ENCODE peak calls at places on chromosome 19, in four cellular contexts. A is H1, S is NT2/D1, L is HepG2. R is an unnamed sample.

GRCh38 chr19:29690842-29691241 is 24.2 kb downstream of the C19orf12 start:
- DNase-seq in A (peak; percentile 58), S (no peak), L (peak; percentile 67), R (peak; percentile 53)

GRCh38 chr19:3954107-3954506 is 16.8 kb downstream of the DAPK3 start:
- DNase-seq in A (no peak), S (no peak), L (no peak), R (no peak)

GRCh38 chr19:15124572-15125231 is 17.5 kb downstream of the SYDE1 start:
- DNase-seq in A (no peak), S (no peak), L (peak; percentile 50), R (no peak)

GRCh38 chr19:15161028-15161984 is 39.5 kb downstream of the NOTCH3 start:
- DNase-seq in A (no peak), S (no peak), L (peak; percentile 61), R (peak; percentile 65)

GRCh38 chr19:42280761-42281174 is 11.7 kb downstream of the CIC start:
- DNase-seq in A (no peak), S (no peak), L (no peak), R (no peak)

GRCh38 chr19:10230904-10231623 is at the start of gene S1PR2:
- DNase-seq in A (peak; percentile 87), S (no peak), L (peak; percentile 36), R (peak; percentile 80)

GRCh38 chr19:45568732-45569131 is 15.9 kb downstream of the OPA3 start:
- DNase-seq in A (no peak), S (no peak), L (no peak), R (no peak)

GRCh38 chr19:10602330-10603083 is 15.4 kb upstream of the AP1M2 start:
- DNase-seq in A (peak; percentile 89), S (peak; percentile 63), L (peak; percentile 31), R (peak; percentile 97)

GRCh38 chr19:4980087-4980486 is 11.2 kb downstream of the KDM4B start:
- DNase-seq in A (no peak), S (no peak), L (no peak), R (no peak)

GRCh38 chr19:22619371-22619770 is 14.8 kb upstream of the ZNF492 start:
- DNase-seq in A (no peak), S (no peak), L (no peak), R (no peak)

GRCh38 chr19:47421844-47422395 is 2.6 kb upstream of the MEIS3 start:
- DNase-seq in A (no peak), S (no peak), L (no peak), R (no peak)

GRCh38 chr19:41175825-41176734 is 16.9 kb upstream of the CYP2S1 start:
- DNase-seq in A (peak; percentile 78), S (peak; percentile 88), L (peak; percentile 96), R (no peak)

GRCh38 chr19:610071-610800 is 20.6 kb downstream of the HCN2 start:
- DNase-seq in A (no peak), S (no peak), L (no peak), R (no peak)

GRCh38 chr19:3538965-3539742 is at the start of gene TEKTIP1:
- DNase-seq in A (peak; percentile 66), S (no peak), L (no peak), R (no peak)

GRCh38 chr19:57748029-57748428 is 1.4 kb downstream of the ZNF776 start:
- DNase-seq in A (no peak), S (no peak), L (no peak), R (no peak)

GRCh38 chr19:48968179-48968661 is 3.1 kb downstream of the FTL start:
- DNase-seq in A (no peak), S (no peak), L (peak; percentile 39), R (no peak)

GRCh38 chr19:45753548-45753947 is 15.5 kb downstream of the SIX5 start:
- DNase-seq in A (peak; percentile 77), S (no peak), L (no peak), R (no peak)

GRCh38 chr19:47414469-47414868 is 4.9 kb downstream of the MEIS3 start:
- DNase-seq in A (peak; percentile 70), S (no peak), L (peak; percentile 57), R (peak; percentile 49)

GRCh38 chr19:6774821-6775707 is 2.6 kb downstream of the VAV1 start:
- DNase-seq in A (no peak), S (no peak), L (no peak), R (no peak)

GRCh38 chr19:48373567-48373966 is 9.4 kb downstream of the SYNGR4 start:
- DNase-seq in A (no peak), S (no peak), L (no peak), R (no peak)

DNA sequence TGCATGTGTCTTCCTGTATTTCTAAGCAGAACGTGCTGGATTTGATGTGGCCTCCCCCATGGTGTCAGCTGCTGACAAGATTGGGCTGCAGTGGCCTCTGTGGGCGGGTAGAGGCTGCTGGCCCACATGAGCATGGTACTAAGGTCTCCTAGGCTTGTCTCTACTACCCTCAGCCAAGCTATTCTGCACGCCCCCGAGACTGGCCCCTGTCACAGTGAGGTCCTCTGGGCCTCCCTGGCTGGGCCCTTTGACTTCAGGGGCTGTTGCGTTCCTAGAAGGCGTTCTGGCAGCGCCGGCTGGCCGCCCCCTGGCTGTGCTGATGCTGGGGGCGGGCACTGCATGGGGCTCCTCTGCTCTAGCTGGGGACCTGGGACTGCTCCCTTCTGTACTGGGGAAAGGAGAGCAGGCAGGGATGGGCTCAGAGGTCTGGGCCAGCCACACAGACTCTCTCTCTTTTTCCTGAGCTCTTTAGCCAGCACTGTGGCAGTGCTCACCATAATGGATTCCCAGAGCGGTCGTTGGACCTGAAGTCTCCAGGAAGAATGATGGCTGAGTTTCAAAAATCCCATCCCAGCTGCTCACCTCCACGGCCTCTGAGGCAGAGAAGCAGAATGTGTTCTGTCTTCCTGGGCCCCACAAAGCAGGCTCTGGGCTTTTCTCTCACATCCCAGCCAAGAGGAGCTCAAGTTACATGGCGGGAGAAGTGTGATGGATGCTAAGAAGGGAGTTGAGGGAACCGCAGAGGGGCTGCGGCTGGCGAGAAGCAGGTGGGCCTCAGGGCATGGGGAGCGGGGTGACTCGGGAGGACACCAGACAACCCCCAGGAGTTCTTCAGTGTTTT is 32.3 kb downstream of the TSSK6 start:
- DNase-seq in A (no peak), S (no peak), L (no peak), R (no peak)
- TF ChIP-seq SUZ12 in A (no peak), S (no peak), L (no peak), R (no peak)

DNA sequence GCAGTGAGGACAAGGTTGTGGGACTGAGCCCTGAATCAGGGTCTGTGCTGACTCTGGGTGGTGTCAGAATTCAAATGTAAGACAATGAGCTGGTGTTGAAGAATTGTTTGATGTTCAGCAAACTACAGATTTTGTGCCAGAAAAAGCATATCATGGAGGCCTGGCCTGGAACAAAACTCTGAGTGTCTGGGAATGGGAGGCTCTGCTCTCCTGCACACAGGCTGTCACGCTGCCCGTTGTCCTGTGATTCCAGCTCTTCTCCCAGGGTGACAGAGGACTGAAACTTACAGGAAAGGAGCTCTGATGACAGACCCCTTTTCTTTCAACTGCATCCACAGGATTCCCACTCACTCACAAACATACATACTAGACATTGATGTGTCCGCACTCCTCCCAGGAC is 120.1 kb downstream of the ZNF486 start:
- DNase-seq in A (no peak), S (no peak), L (no peak), R (no peak)
- TF ChIP-seq SUZ12 in A (no peak), S (no peak), L (no peak), R (no peak)

GRCh38 chr19:16337809-16338469 is 13.3 kb downstream of the KLF2 start:
- DNase-seq in A (no peak), S (no peak), L (no peak), R (no peak)

GRCh38 chr19:16336571-16336970 is 11.9 kb downstream of the KLF2 start:
- DNase-seq in A (no peak), S (no peak), L (no peak), R (no peak)

GRCh38 chr19:16334421-16334820 is 9.8 kb downstream of the KLF2 start:
- DNase-seq in A (no peak), S (no peak), L (no peak), R (no peak)

GRCh38 chr19:16332991-16333624 is 8.5 kb downstream of the KLF2 start:
- DNase-seq in A (no peak), S (no peak), L (no peak), R (no peak)

GRCh38 chr19:16335226-16335625 is 10.6 kb downstream of the KLF2 start:
- DNase-seq in A (no peak), S (no peak), L (no peak), R (no peak)
- TF ChIP-seq SUZ12 in A (no peak), S (no peak), L (no peak), R (no peak)

GRCh38 chr19:18203863-18204393 is at the start of gene RAB3A:
- DNase-seq in A (peak; percentile 97), S (peak; percentile 100), L (peak; percentile 99), R (peak; percentile 97)

GRCh38 chr19:18206018-18206417 is 2.2 kb upstream of the RAB3A start:
- DNase-seq in A (no peak), S (no peak), L (no peak), R (no peak)

GRCh38 chr19:18203408-18203862 is 407 bp downstream of the RAB3A start:
- DNase-seq in A (no peak), S (no peak), L (no peak), R (no peak)

GRCh38 chr19:18204394-18205179 is 745 bp upstream of the RAB3A start:
- DNase-seq in A (peak; percentile 85), S (peak; percentile 64), L (no peak), R (no peak)

DNA sequence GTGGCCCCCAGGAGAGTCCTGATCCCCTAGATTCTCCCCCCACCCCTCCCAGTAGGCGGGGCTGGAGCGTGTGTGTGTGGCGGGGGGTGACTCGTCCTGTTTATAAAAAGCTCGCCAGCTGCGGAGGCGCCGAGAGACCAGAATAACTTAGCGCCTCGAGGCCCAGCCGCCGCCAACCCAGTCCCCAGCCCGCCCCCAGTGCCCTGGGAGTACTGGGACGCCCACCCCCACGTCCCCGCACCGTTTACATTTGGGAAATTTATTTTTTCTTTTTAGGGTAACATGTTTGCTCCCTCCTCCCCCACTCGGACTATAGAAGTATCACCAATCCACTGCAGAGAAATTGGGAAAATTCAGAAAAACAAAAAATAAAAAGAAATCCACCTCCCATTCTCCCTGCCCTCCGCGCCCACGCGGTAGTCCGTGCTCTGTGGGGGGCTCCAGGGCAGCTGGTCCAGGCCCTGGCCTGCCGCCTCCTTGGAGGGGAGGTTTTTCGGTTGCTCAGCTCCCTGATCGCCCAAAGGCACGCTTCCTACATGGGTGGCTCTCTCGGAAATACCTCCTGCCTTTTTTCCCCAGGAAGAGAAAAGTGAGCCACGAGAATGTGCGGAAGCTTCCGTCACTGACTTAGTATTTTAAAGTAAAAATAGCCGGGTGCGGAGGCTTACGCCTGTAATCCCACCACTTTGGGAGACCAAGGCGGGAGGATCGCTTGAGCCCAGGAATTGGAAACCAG is 1.5 kb upstream of the RAB3A start:
- DNase-seq in A (peak; percentile 67), S (no peak), L (no peak), R (no peak)
- TF ChIP-seq SUZ12 in A (no peak), S (no peak), L (no peak), R (no peak)

R was measured in HEK293T.